ENCODE peak calls at places on chromosomes 12 and 14, in four cellular contexts. V is K562, F is HepG2, X is GM12878. R is an unnamed sample.

GRCh38 chr14:104752338-104752734 is 611 bp upstream of the SIVA1 start:
- DNase-seq in V (no peak), X (no peak), F (no peak), R (no peak)

GRCh38 chr14:77641534-77642341 is 25.3 kb upstream of the SPTLC2 start:
- DNase-seq in X (peak), V (no peak), F (no peak), R (no peak)

GRCh38 chr14:29754134-29754533 is 173.5 kb downstream of the PRKD1 start:
- DNase-seq in F (no peak), X (no peak), V (no peak), R (no peak)

GRCh38 chr12:9869307-9870161 is at the start of gene CLEC2B:
- DNase-seq in F (no peak), X (peak), V (no peak), R (peak)

GRCh38 chr14:101781240-101782061 is 19.9 kb downstream of the PPP2R5C start:
- DNase-seq in F (no peak), V (no peak), X (no peak), R (no peak)

GRCh38 chr12:122651520-122652224 is 51.5 kb downstream of the HCAR2 start:
- DNase-seq in V (no peak), X (no peak), F (no peak), R (no peak)

GRCh38 chr12:24111591-24111990 is 162.1 kb upstream of the SOX5 start:
- DNase-seq in X (no peak), F (no peak), V (no peak), R (no peak)

GRCh38 chr12:13504074-13504473 is 307.5 kb downstream of the EMP1 start:
- DNase-seq in V (no peak), F (no peak), X (no peak), R (no peak)

GRCh38 chr12:116466536-116466935 is 92.6 kb upstream of the MAP1LC3B2 start:
- DNase-seq in V (no peak), F (no peak), X (no peak), R (no peak)

GRCh38 chr12:112938751-112939150 is 477 bp downstream of the OAS3 start:
- DNase-seq in F (no peak), X (no peak), V (no peak), R (peak)

GRCh38 chr12:29103539-29103974 is 45.5 kb upstream of the FAR2 start:
- DNase-seq in X (peak), V (no peak), F (no peak), R (no peak)

GRCh38 chr12:80794506-80794905 is 77.8 kb downstream of the MYF5 start:
- DNase-seq in V (no peak), X (no peak), F (no peak), R (no peak)

GRCh38 chr12:119868992-119869391 is 8.1 kb downstream of the CIT start:
- DNase-seq in X (no peak), F (no peak), V (no peak), R (no peak)

GRCh38 chr12:29739279-29739991 is 44.3 kb downstream of the TMTC1 start:
- DNase-seq in X (no peak), F (no peak), V (no peak), R (no peak)

GRCh38 chr12:27618836-27619235 is 77.4 kb upstream of the REP15 start:
- DNase-seq in X (no peak), F (no peak), V (no peak), R (no peak)

GRCh38 chr12:106358410-106359241 is 1.1 kb downstream of the POLR3B start:
- DNase-seq in F (peak), V (peak), X (no peak), R (peak)

GRCh38 chr12:1517007-1517406 is 77.4 kb downstream of the FBXL14 start:
- DNase-seq in F (peak), V (no peak), X (no peak), R (peak)

GRCh38 chr14:95585971-95586620 is 51.2 kb downstream of the GLRX5 start:
- DNase-seq in F (no peak), X (no peak), V (no peak), R (no peak)

GRCh38 chr12:54759751-54760150 is 94.6 kb upstream of the MUCL1 start:
- DNase-seq in F (peak), X (peak), V (no peak), R (no peak)

GRCh38 chr14:51666831-51667230 is 15.1 kb downstream of the FRMD6 start:
- DNase-seq in V (no peak), X (no peak), F (peak), R (no peak)

GRCh38 chr12:29081101-29081500 is 68.0 kb upstream of the FAR2 start:
- DNase-seq in F (no peak), V (no peak), X (no peak), R (no peak)

GRCh38 chr12:532908-533565 is 73.3 kb downstream of the B4GALNT3 start:
- DNase-seq in X (no peak), V (no peak), F (no peak), R (no peak)

DNA sequence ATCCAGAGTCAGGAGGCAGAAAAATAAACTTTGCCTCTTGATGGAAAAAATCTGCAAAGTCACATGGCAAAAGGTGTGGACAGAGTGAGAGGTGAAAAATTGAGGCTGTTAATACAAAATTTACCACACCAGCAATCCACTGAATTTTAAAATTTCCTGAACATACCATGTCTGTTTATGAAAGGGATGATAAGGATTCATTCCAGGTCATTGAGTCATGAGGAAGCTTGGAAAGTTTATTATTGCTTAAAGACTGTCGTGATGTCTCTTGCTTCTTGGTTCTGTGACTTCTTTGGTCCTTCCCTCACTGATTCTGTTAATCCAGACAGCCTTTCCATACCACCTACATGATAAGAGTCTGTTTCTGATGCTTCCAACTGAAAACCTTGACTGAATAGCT is 73.2 kb downstream of the TTC6 start:
- DNase-seq in X (no peak), V (no peak), F (no peak), R (no peak)
- TF ChIP-seq CEBPB in X (no peak), V (no peak), F (no peak), R (no peak)

GRCh38 chr12:98042668-98043067 is 472.7 kb upstream of the TMPO start:
- DNase-seq in F (no peak), X (no peak), V (no peak), R (no peak)

GRCh38 chr12:98037401-98038140 is 477.8 kb upstream of the TMPO start:
- DNase-seq in V (no peak), F (no peak), X (no peak), R (no peak)
- TF ChIP-seq CTCF in V (no peak), F (no peak), X (no peak), R (no peak)

GRCh38 chr12:57173683-57174082 is 26.3 kb upstream of the LRP1-AS start:
- DNase-seq in F (no peak), V (no peak), X (no peak), R (no peak)

GRCh38 chr12:57173089-57173488 is 25.7 kb upstream of the LRP1-AS start:
- DNase-seq in F (peak), X (no peak), V (peak), R (peak)

GRCh38 chr12:57170408-57170807 is 23.0 kb upstream of the LRP1-AS start:
- DNase-seq in X (no peak), F (no peak), V (no peak), R (no peak)

GRCh38 chr12:57169969-57170368 is 22.6 kb upstream of the LRP1-AS start:
- DNase-seq in V (no peak), X (no peak), F (no peak), R (no peak)

GRCh38 chr12:57171668-57172067 is 24.2 kb upstream of the LRP1-AS start:
- DNase-seq in F (no peak), V (no peak), X (no peak), R (no peak)
- TF ChIP-seq MYC in F (no peak), V (no peak), X (no peak), R (no peak)

DNA sequence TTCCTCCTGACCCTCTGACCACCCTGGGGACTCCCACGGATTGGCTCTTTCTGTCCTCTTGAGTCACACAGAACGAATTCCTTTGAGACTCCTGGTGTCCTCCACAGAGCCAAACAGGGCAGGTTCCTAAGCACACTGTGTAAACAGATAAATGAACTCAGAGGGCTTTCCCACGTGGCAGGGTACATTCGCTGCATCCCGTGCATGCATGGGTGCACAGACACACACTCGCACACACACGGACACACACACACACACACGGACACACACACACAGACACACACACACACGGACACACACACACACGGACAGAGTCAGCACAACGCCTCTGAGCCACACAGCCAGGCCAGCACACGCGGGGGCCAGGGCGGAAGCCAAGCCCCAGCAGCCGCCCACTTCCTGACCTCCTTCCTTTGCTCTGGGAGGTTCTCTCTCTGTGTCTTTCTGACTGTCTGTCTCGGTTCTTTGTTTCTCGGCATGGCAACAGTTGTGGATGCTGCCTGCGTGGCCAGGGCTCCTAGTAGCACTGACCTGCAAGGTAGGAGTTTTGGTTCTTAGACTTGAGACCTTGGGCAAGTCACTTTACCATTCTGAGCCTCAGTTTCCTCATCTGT is 706 bp downstream of the CRACR2A start:
- DNase-seq in F (peak), V (peak), X (peak), R (no peak)
- TF ChIP-seq CEBPB in F (no peak), V (no peak), X (no peak), R (no peak)

DNA sequence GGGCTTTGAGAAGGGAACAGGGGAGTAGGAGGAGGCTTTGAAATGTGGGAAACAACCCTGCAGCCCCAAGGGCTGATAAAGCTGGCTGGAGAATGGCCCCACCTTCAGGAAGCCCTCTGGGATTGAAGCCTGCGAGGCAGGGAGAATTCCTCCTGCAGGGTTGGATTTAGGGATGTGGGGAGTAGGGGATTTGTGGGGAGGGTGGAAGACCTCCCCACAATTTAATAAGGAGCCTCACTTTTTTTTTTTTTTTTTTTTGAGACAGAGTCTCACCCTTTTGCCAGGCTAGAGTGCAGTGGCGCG is 88.8 kb upstream of the NCOR2 start:
- DNase-seq in F (no peak), X (no peak), V (no peak), R (no peak)
- TF ChIP-seq CTCF in F (no peak), X (no peak), V (no peak), R (no peak)

DNA sequence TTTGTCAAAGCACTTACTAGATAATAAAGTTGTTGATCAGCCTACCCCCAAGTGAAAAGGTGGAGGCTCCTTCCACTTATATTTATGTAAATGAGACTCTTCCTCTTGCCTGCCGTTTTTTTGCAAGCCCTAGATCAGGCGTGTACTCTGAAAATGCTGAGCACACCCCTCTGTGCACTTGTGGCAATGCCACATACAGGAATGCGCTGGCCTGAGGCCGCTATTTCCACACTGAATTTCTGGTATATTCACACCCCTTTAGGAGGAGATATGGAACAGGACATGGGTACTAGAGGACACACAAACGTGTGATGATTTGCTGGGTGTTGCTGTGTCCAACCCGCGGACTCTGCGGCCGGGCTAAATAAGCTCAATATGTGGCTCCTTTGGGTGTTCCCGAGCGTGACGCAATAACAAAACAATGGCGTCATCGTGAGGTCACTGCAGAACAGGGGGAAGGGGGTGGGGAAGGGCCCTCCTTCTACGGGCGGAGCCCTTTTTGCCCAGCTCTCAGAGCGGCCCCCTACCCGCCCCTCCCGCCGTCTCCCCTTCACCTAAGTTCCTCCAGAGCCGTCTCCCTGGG is 554 bp upstream of the TSPAN31 start:
- DNase-seq in F (no peak), V (peak), X (peak), R (peak)
- TF ChIP-seq MYC in F (no peak), V (no peak), X (no peak), R (no peak)

DNA sequence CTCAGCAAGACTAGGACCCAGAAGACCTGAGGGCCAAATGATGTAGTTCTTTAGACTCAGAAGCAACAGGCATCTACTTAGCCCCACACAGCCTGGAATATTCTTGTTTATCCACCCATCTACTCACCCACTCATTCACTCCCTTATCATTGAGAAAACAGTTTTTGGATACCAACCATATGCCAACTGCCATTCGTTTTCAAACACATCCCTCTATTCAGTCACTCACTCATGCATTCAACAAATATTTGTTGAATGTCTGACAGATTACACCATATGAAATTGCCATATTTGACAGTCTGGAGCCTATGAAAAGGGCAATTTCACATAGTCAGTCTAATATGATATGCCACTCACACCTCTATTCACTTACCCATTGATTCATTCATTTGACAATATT is 103.2 kb downstream of the NT5DC3 start:
- DNase-seq in X (no peak), V (no peak), F (no peak), R (no peak)
- TF ChIP-seq CEBPB in X (no peak), V (no peak), F (no peak), R (no peak)

R was measured in A549.